ENCODE peak calls at places on chromosomes 1 and 21, in eight cellular contexts. G is progenitor cell of endocrine pancreas, E is MCF 10A, K is A549, U is endothelial cell, O is colonic mucosa, B is heart right ventricle, P is fibroblast of mammary gland. V is an unnamed sample.

GRCh38 chr1:119651133-119651532 is 3.1 kb upstream of the ZNF697 start:
- DNase-seq in K (no peak), O (no peak), B (no peak), U (no peak), E (no peak), P (no peak), G (no peak), V (no peak)

GRCh38 chr1:87091425-87091824 is 177.0 kb downstream of the HS2ST1 start:
- DNase-seq in B (no peak), K (no peak), O (no peak), G (no peak), E (no peak), P (no peak), U (no peak), V (no peak)

GRCh38 chr1:150765229-150765976 is at the start of gene CTSS:
- DNase-seq in E (peak), P (peak), O (no peak), U (no peak), G (no peak), B (no peak), K (peak), V (no peak)

GRCh38 chr1:246153796-246154212 is 353.3 kb downstream of the SMYD3 start:
- DNase-seq in O (no peak), E (no peak), K (no peak), P (peak), U (no peak), B (no peak), G (no peak), V (no peak)

GRCh38 chr1:32917521-32917920 is 16.3 kb upstream of the TMEM54 start:
- DNase-seq in U (no peak), E (no peak), G (no peak), O (no peak), K (no peak), B (no peak), P (no peak), V (no peak)

GRCh38 chr1:180262628-180263488 is 32.8 kb downstream of the LHX4 start:
- DNase-seq in K (no peak), E (no peak), G (no peak), O (no peak), U (no peak), P (peak), B (no peak), V (no peak)

GRCh38 chr1:19910650-19911049 is 12.8 kb downstream of the PLA2G2E start:
- DNase-seq in K (no peak), O (no peak), G (no peak), U (no peak), P (no peak), E (no peak), B (no peak), V (no peak)

GRCh38 chr1:42424201-42424600 is 31.6 kb downstream of the ZMYND12 start:
- DNase-seq in O (no peak), K (no peak), B (no peak), P (peak), E (no peak), U (no peak), G (no peak), V (no peak)

GRCh38 chr1:147292635-147293251 is 50.3 kb downstream of the CHD1L start:
- DNase-seq in B (no peak), E (peak), O (no peak), K (peak), P (peak), G (no peak), U (no peak), V (no peak)

GRCh38 chr1:23777979-23778814 is at the start of gene PITHD1:
- DNase-seq in O (peak), E (peak), G (peak), U (peak), P (peak), K (peak), B (peak), V (peak)

GRCh38 chr1:63799810-63800209 is 26.0 kb downstream of the ROR1 start:
- DNase-seq in K (no peak), U (no peak), G (no peak), E (no peak), O (no peak), P (peak), B (no peak), V (no peak)

GRCh38 chr1:153546796-153547559 is 1.4 kb upstream of the S100A4 start:
- DNase-seq in U (no peak), B (no peak), G (no peak), P (no peak), E (no peak), O (no peak), K (no peak), V (no peak)

GRCh38 chr1:32040711-32041110 is 27.0 kb downstream of the KHDRBS1 start:
- DNase-seq in U (no peak), O (no peak), B (no peak), K (no peak), E (no peak), P (no peak), G (no peak), V (no peak)

GRCh38 chr21:42358261-42358660 is 7.5 kb upstream of the TFF2 start:
- DNase-seq in G (no peak), K (no peak), U (no peak), O (no peak), P (no peak), E (no peak), B (no peak), V (no peak)

GRCh38 chr21:35222541-35222941 is 173.4 kb upstream of the RUNX1 start:
- DNase-seq in O (no peak), G (no peak), U (no peak), P (no peak), K (no peak), E (no peak), B (no peak), V (no peak)

GRCh38 chr1:35369922-35370671 is 101.6 kb downstream of the ZMYM4 start:
- DNase-seq in G (no peak), P (peak), U (peak), B (peak), E (no peak), O (peak), K (no peak), V (no peak)

GRCh38 chr1:63119575-63120155 is 202.7 kb upstream of the FOXD3 start:
- DNase-seq in P (peak), U (no peak), G (no peak), K (no peak), O (no peak), E (no peak), B (no peak), V (no peak)

GRCh38 chr1:98674075-98674781 is 12.7 kb downstream of the SNX7 start:
- DNase-seq in U (no peak), P (peak), E (peak), O (no peak), K (no peak), G (no peak), B (no peak), V (no peak)

GRCh38 chr1:55504306-55504706 is 289.1 kb upstream of the USP24 start:
- DNase-seq in E (no peak), P (no peak), O (peak), G (no peak), K (no peak), U (no peak), B (no peak), V (no peak)

GRCh38 chr1:112744019-112744578 is 29.0 kb upstream of the PPM1J start:
- DNase-seq in P (peak), G (no peak), U (peak), O (no peak), K (no peak), E (no peak), B (no peak), V (no peak)

GRCh38 chr1:9376886-9377333 is 84.2 kb downstream of the SPSB1 start:
- DNase-seq in B (no peak), K (no peak), G (no peak), O (peak), E (peak), U (no peak), P (peak), V (no peak)

GRCh38 chr1:22137006-22137720 is 5.7 kb downstream of the WNT4 start:
- DNase-seq in O (no peak), K (no peak), B (no peak), E (peak), U (no peak), G (no peak), P (no peak), V (no peak)

GRCh38 chr1:207873055-207873890 is 37.7 kb downstream of the CD34 start:
- DNase-seq in O (no peak), B (no peak), U (no peak), P (no peak), E (no peak), K (no peak), G (no peak), V (no peak)

GRCh38 chr21:45148316-45149000 is 74.1 kb downstream of the ADARB1 start:
- DNase-seq in E (no peak), B (no peak), P (no peak), U (no peak), G (no peak), O (no peak), K (no peak), V (peak)

DNA sequence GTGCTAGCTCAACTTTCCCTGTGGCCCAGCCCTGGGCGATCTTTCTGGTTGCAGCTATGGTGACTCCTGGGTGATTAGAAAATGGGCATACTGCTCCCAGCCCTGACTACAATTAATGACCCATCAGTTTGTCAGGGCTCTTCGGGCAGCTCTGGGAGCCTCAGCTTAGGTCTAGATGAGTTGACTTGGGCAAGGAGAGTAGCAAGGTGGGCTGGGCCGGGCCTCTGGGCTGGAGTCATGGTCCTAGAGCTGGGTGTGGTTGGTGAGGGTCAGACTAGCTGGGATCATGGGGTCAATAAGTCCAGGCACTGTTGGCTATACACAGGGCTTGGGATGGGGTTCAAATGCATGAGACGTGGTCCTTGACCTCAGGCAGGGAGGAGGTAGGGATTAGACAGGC is 11.6 kb downstream of the PTPRU start:
- DNase-seq in E (no peak), B (no peak), K (no peak), U (no peak), G (no peak), O (no peak), P (no peak), V (no peak)
- TF ChIP-seq CTCF in E (no peak), B (no peak), K (no peak), U (no peak), G (no peak), O (no peak), P (no peak), V (no peak)

GRCh38 chr1:223670458-223671159 is 5.1 kb upstream of the CAPN8 start:
- DNase-seq in U (peak), B (no peak), P (peak), E (peak), O (peak), K (peak), G (peak), V (no peak)
- TF ChIP-seq CTCF in U (peak), B (peak), P (peak), E (peak), O (peak), K (peak), G (peak), V (peak)

DNA sequence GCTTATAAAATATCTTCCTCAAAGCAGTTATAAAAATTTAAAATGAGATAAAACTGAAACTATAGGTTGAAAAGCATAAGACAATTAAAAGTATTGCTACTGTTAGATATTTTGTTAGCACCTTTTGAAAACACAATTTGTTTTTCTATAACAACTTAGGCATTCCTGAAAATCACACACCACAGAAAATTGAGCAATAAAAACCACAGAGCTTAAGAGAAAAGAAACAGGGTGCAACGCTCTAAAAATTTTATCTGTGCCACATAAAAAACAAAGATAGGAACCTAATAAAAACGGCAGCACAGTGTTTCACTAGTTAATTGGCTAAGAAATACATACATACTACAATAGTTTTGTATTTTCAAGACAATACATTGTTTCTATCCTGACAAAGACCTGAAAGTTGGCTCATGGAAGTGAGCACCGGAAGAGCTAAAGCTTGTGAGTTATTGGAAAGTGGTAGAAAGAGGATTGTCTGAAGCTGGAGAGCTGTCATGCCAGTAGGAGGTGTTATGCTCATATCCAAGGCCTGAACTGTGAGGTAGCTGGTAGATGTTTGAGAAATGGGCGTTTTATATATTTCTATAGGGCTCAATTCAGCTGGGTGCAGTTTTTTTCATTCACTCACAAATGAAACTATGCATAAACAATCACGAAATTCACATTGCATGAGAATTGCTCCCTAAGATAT is 45.8 kb downstream of the RGS7 start:
- DNase-seq in K (no peak), G (no peak), E (peak), O (no peak), U (no peak), B (no peak), P (peak), V (no peak)
- TF ChIP-seq CTCF in K (no peak), G (no peak), E (peak), O (no peak), U (no peak), B (no peak), P (no peak), V (no peak)

DNA sequence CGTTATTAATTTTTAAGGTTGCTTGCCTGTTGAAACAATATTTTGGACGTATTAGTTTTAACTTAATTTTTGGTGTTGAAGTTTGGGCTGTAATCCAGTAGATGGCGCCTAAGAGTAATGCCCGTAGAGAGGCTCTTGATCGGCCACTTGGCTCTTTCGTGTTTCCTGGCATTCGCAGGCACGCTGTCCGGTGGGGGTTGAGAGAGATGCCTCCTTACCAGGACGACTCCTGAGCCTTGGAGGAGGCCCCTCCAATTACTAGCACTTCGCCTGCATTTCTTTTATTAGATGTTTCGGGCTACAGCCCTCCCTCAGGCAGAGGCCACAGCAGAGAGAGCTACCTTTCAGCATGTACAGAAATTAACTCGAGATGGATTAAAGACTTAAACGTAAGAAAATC is 12.0 kb downstream of the OR2M4 start:
- DNase-seq in K (peak), G (no peak), O (no peak), U (no peak), E (peak), B (peak), P (peak), V (no peak)
- TF ChIP-seq CTCF in K (no peak), G (peak), O (no peak), U (peak), E (peak), B (peak), P (peak), V (peak)

V was measured in type B pancreatic cell.